ENCODE peak calls at places on chromosomes 5 and 9, in nine cellular contexts. D is OCI-LY7, C is SJSA1, A is small intestine, P is colonic mucosa, F is GM23248, E is stomach, X is A549, W is fibroblast of lung. S is an unnamed sample.
A peak's percentile ranks its signal among the peaks of the same experiment; 100 is the strongest.

GRCh38 chr9:18705763-18706372 is 231.9 kb downstream of the ADAMTSL1 start:
- DNase-seq in X (no peak), P (no peak), C (no peak), E (no peak), A (no peak), D (no peak), F (no peak), W (peak; percentile 39), S (no peak)

GRCh38 chr9:37337301-37337905 is 85.1 kb upstream of the GRHPR start:
- DNase-seq in P (no peak), C (no peak), X (no peak), D (peak; percentile 64), F (no peak), W (no peak), E (no peak), A (peak; percentile 20), S (no peak)

GRCh38 chr9:95065224-95065623 is 252.3 kb downstream of the FANCC start:
- DNase-seq in F (peak; percentile 45), C (no peak), A (peak; percentile 29), X (no peak), D (no peak), E (no peak), P (no peak), W (no peak), S (no peak)

GRCh38 chr9:127122176-127123151 is at the start of gene ANGPTL2:
- DNase-seq in D (no peak), E (peak; percentile 73), P (peak; percentile 69), F (peak; percentile 95), X (no peak), W (peak; percentile 98), A (peak; percentile 20), C (peak; percentile 69), S (peak; percentile 78)

GRCh38 chr9:136145580-136145979 is 26.9 kb upstream of the TMEM250 start:
- DNase-seq in E (no peak), A (no peak), W (no peak), X (no peak), D (no peak), P (no peak), C (no peak), F (no peak), S (no peak)

GRCh38 chr5:10202089-10202753 is 47.5 kb downstream of the ATPSCKMT start:
- DNase-seq in D (no peak), F (no peak), A (no peak), P (no peak), X (no peak), E (no peak), W (no peak), C (no peak), S (no peak)

GRCh38 chr5:35229076-35230042 is 928 bp downstream of the PRLR start:
- DNase-seq in C (no peak), E (peak; percentile 68), A (peak; percentile 60), X (no peak), D (no peak), W (no peak), F (peak; percentile 10), P (peak; percentile 73), S (peak; percentile 45)

GRCh38 chr5:104355350-104355749 is 792.8 kb upstream of the NUDT12 start:
- DNase-seq in E (no peak), X (no peak), A (no peak), C (no peak), W (no peak), F (no peak), P (no peak), D (no peak), S (no peak)

GRCh38 chr5:136511046-136511445 is 145.7 kb upstream of the TRPC7 start:
- DNase-seq in E (no peak), X (no peak), F (no peak), C (no peak), D (no peak), A (no peak), W (no peak), P (no peak), S (no peak)

GRCh38 chr5:109452661-109453060 is 42.9 kb upstream of the PJA2 start:
- DNase-seq in E (no peak), F (peak; percentile 78), C (no peak), A (no peak), P (no peak), W (no peak), D (no peak), X (no peak), S (no peak)

GRCh38 chr9:105346273-105346672 is 101.6 kb upstream of the FSD1L start:
- DNase-seq in E (no peak), X (no peak), P (no peak), A (peak; percentile 21), C (no peak), D (no peak), F (no peak), W (no peak), S (no peak)

GRCh38 chr9:133322701-133323100 is 13.3 kb downstream of the SURF6 start:
- DNase-seq in X (no peak), D (no peak), F (no peak), W (no peak), E (no peak), P (no peak), C (no peak), A (no peak), S (no peak)

GRCh38 chr5:93585054-93585751 is 2.2 kb downstream of the NR2F1 start:
- DNase-seq in E (no peak), W (no peak), D (no peak), F (peak; percentile 66), C (peak; percentile 64), A (no peak), X (no peak), P (no peak), S (no peak)

GRCh38 chr5:982377-983237 is 26.0 kb upstream of the NKD2 start:
- DNase-seq in W (no peak), P (no peak), D (peak; percentile 13), E (no peak), F (peak; percentile 38), X (peak; percentile 65), A (no peak), C (no peak), S (peak; percentile 48)

GRCh38 chr9:130986311-130986940 is 22.5 kb upstream of the LAMC3 start:
- DNase-seq in F (no peak), W (no peak), X (no peak), C (no peak), D (no peak), E (no peak), P (no peak), A (no peak), S (no peak)

GRCh38 chr5:92402045-92402444 is 1018.9 kb upstream of the ARRDC3 start:
- DNase-seq in X (no peak), A (no peak), C (no peak), E (no peak), D (no peak), W (peak; percentile 6), F (peak; percentile 80), P (no peak), S (no peak)

DNA sequence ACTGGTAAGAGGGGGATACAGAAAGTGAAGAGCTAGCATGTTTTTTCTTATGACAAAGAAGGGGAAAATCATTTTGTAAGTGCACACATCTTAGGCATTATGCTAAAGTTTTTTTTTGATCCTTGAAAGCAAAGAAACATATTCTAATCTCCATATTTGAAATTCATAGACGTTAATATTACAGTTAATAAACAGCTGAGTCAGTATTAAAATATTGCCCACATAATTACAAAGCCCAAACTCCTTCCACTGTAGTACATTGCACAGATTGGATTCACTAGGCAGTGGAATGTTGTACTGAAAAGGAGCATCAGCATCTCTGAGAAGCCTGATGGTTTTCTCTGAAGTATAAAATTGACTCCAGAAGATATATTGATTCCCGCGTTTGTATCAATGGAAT is 122.6 kb downstream of the ISOC1 start:
- DNase-seq in A (no peak), W (no peak), E (no peak), F (no peak), P (no peak), D (no peak), X (no peak), C (no peak), S (no peak)
- H3K9me3 ChIP-seq in A (peaks cover 1% of the 10 kb centered on the region), W (no peaks in the 10 kb centered on the region), E (peaks cover 44% of the 10 kb centered on the region), F (no peaks in the 10 kb centered on the region), P (no peaks in the 10 kb centered on the region), D (no peaks in the 10 kb centered on the region), X (no peaks in the 10 kb centered on the region), C (peaks cover 4% of the 10 kb centered on the region), S (no peaks in the 10 kb centered on the region)

GRCh38 chr5:38709678-38710306 is 136.0 kb upstream of the OSMR start:
- DNase-seq in C (no peak), D (no peak), F (no peak), W (no peak), X (no peak), A (no peak), E (no peak), P (no peak), S (no peak)

GRCh38 chr5:38707352-38708324 is 138.2 kb upstream of the OSMR start:
- DNase-seq in P (no peak), C (no peak), A (no peak), W (no peak), F (no peak), E (no peak), D (no peak), X (no peak), S (no peak)

GRCh38 chr5:38710616-38711015 is 135.2 kb upstream of the OSMR start:
- DNase-seq in C (no peak), P (no peak), X (no peak), D (no peak), W (no peak), E (no peak), A (no peak), F (no peak), S (no peak)

GRCh38 chr5:38706376-38706775 is 139.4 kb upstream of the OSMR start:
- DNase-seq in E (no peak), F (no peak), D (no peak), W (no peak), P (no peak), C (no peak), A (no peak), X (no peak), S (no peak)
- H3K27ac ChIP-seq in E (no peak overlapping the region), F (no peak overlapping the region), D (no peak overlapping the region), W (no peak overlapping the region), P (no peak overlapping the region), C (no peak overlapping the region), A (no peak overlapping the region), X (no peak overlapping the region), S (no peak overlapping the region)

GRCh38 chr5:153988510-153988909 is 50.2 kb downstream of the FAM114A2 start:
- DNase-seq in P (no peak), D (no peak), A (no peak), F (no peak), C (no peak), E (no peak), X (no peak), W (no peak), S (no peak)
- H3K4me3 ChIP-seq in P (no peak overlapping the region), D (no peak overlapping the region), A (no peak overlapping the region), F (no peak overlapping the region), C (no peak overlapping the region), E (no peak overlapping the region), X (no peak overlapping the region), W (no peak overlapping the region), S (no peak overlapping the region)

DNA sequence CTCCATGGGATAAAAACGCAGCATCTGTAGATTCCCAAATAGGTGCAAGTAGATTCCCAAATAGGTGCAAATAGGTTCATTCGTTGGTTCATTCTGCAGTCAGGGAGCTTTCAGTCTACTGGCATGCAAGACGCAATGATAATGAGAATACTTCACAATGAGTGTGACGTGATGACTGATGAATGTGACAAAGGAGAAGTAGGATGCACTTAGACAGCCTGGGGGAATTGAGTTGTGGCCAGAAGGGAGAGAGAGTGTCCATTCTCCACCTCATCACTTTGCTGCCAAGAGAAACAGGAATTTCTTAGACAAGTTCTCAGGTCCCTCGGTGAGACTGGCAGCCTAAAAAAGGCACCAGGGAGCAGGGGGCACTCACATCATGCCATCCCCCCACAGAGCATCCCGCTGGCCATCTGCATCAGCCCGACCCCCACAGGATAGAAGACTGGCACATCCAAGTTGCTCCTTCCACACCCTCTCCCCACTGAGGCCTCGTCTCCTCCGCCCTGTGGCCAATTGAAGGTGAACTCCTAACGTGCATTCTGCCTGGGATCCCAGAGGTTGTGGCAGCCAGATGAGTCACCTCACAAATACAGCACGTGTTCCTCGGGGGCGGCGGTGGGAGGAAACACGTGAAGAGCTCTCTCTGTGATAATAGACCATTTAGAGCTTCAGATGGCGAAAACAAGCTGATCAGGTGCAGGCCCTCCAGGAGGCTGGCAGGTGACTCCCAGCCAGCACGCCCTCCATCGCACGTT is 19.9 kb upstream of the KCNIP1 start:
- DNase-seq in P (no peak), F (peak; percentile 26), C (peak; percentile 55), X (peak; percentile 25), E (no peak), D (no peak), A (no peak), W (no peak), S (no peak)
- H3K9me3 ChIP-seq in P (no peaks in the 10 kb centered on the region), F (no peaks in the 10 kb centered on the region), C (no peaks in the 10 kb centered on the region), X (no peaks in the 10 kb centered on the region), E (no peaks in the 10 kb centered on the region), D (no peaks in the 10 kb centered on the region), A (no peaks in the 10 kb centered on the region), W (no peaks in the 10 kb centered on the region), S (no peaks in the 10 kb centered on the region)